ENCODE peak calls at places on chromosomes 11 and 22, in seven cellular contexts. D is lower lobe of right lung, G is psoas muscle, B is OCI-LY7, Y is left ventricle myocardium inferior, Z is HCT116, X is adrenal gland. L is an unnamed sample. For H3K4me1, the result is how much of the 10 kb centered on the place peaks cover.

GRCh38 chr22:44623771-44624510 is 78.1 kb upstream of the PRR5 start:
- DNase-seq in D (peak), G (no peak), B (peak), Y (no peak), Z (no peak), X (no peak), L (no peak)

GRCh38 chr22:21593406-21594232 is 26.1 kb downstream of the UBE2L3 start:
- DNase-seq in D (no peak), G (no peak), B (no peak), Y (peak), Z (no peak), X (no peak), L (no peak)

GRCh38 chr11:47857485-47858168 is 9.5 kb upstream of the NUP160 start:
- DNase-seq in D (no peak), G (no peak), B (peak), Y (no peak), Z (no peak), X (no peak), L (no peak)

GRCh38 chr11:19714387-19715363 is 2.0 kb downstream of the NAV2 start:
- DNase-seq in D (peak), G (peak), B (no peak), Y (peak), Z (no peak), X (peak), L (no peak)

GRCh38 chr22:44166877-44167276 is 13.8 kb upstream of the PARVG start:
- DNase-seq in D (no peak), G (no peak), B (no peak), Y (no peak), Z (no peak), X (no peak), L (no peak)

GRCh38 chr11:112277937-112278336 is 17.3 kb upstream of the PLET1 start:
- DNase-seq in D (no peak), G (no peak), B (no peak), Y (no peak), Z (no peak), X (no peak), L (peak)

GRCh38 chr22:39152024-39152510 is 413 bp downstream of the CBX7 start:
- DNase-seq in D (no peak), G (no peak), B (no peak), Y (no peak), Z (no peak), X (no peak), L (no peak)

GRCh38 chr22:44213489-44214043 is 32.8 kb downstream of the PARVG start:
- DNase-seq in D (no peak), G (no peak), B (no peak), Y (no peak), Z (no peak), X (no peak), L (no peak)

GRCh38 chr11:335779-336665 is 15.4 kb upstream of the IFITM3 start:
- DNase-seq in D (no peak), G (no peak), B (peak), Y (no peak), Z (no peak), X (peak), L (no peak)

GRCh38 chr11:101215069-101215468 is 85.5 kb upstream of the PGR start:
- DNase-seq in D (no peak), G (no peak), B (no peak), Y (no peak), Z (no peak), X (no peak), L (peak)

GRCh38 chr22:36323182-36323854 is 64.4 kb downstream of the MYH9 start:
- DNase-seq in D (peak), G (peak), B (no peak), Y (peak), Z (no peak), X (peak), L (no peak)

GRCh38 chr11:70517996-70518907 is 119.9 kb downstream of the CTTN start:
- DNase-seq in D (no peak), G (peak), B (no peak), Y (no peak), Z (no peak), X (no peak), L (peak)

GRCh38 chr11:75480890-75481190 is 44.9 kb downstream of the GDPD5 start:
- DNase-seq in D (no peak), G (no peak), B (no peak), Y (no peak), Z (no peak), X (no peak), L (no peak)
- H3K4me1 ChIP-seq in D (under half), G (under half), B (under half), Y (half or more), Z (under half), X (under half), L (under half)

GRCh38 chr11:121450424-121450823 is 1.7 kb upstream of the SORL1 start:
- DNase-seq in D (no peak), G (no peak), B (no peak), Y (no peak), Z (no peak), X (no peak), L (no peak)

GRCh38 chr11:121449626-121450025 is 2.5 kb upstream of the SORL1 start:
- DNase-seq in D (no peak), G (no peak), B (no peak), Y (no peak), Z (no peak), X (no peak), L (no peak)

GRCh38 chr11:121448431-121448941 is 3.6 kb upstream of the SORL1 start:
- DNase-seq in D (no peak), G (no peak), B (peak), Y (no peak), Z (no peak), X (no peak), L (no peak)

GRCh38 chr11:121451178-121451981 is 734 bp upstream of the SORL1 start:
- DNase-seq in D (no peak), G (no peak), B (peak), Y (no peak), Z (no peak), X (no peak), L (peak)

DNA sequence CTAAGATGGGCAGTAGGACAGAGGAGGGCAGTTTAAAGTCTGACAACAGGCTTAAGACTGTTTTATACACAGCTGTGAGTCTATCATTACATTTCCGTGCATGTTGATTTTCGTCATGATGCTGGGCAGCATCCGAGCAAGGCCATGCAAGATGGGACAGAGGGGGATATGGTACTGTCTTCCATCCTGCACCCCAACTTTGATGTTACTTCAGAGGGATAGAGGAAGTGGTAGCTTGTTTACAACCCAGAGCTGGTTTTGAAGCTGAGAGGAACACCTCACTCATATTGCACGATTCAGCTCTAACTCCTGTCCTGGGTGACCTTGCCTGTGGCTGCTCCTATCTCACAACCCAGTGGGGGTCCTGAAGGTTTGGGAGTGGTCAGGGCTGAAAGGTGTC is 3.0 kb upstream of the SORL1 start:
- DNase-seq in D (no peak), G (no peak), B (peak), Y (no peak), Z (no peak), X (no peak), L (no peak)
- H3K4me1 ChIP-seq in D (under half), G (under half), B (half or more), Y (under half), Z (under half), X (under half), L (under half)

GRCh38 chr11:96256213-96256580 is 86.8 kb downstream of the MAML2 start:
- DNase-seq in D (no peak), G (no peak), B (no peak), Y (no peak), Z (no peak), X (no peak), L (no peak)
- H3K4me1 ChIP-seq in D (half or more), G (under half), B (half or more), Y (half or more), Z (under half), X (half or more), L (under half)

GRCh38 chr11:33303541-33303940 is 46.4 kb downstream of the HIPK3 start:
- DNase-seq in D (no peak), G (no peak), B (no peak), Y (no peak), Z (no peak), X (no peak), L (no peak)
- H3K4me1 ChIP-seq in D (under half), G (under half), B (under half), Y (half or more), Z (under half), X (under half), L (under half)

DNA sequence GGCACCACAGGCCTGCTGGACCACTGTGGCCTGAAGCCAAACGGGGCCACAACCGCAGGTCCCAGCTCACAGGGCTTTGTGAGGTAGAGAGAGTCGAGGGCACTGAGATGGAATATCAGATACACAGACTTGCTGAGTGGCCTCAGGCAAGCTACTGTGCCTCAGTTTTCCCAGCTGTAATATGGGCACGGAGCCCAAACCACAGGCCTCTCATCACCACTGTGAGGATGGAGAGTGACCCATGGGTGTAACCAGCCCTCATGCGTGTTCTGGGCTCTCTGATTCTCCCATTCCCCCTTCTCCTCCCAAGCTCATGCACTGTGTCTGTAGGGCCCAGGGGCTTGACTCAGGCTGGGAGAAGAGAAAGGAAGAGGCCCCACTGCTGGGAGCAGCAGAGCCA is 4.2 kb downstream of the UNC93B1 start:
- DNase-seq in D (peak), G (no peak), B (no peak), Y (no peak), Z (no peak), X (no peak), L (no peak)
- H3K4me1 ChIP-seq in D (under half), G (under half), B (half or more), Y (under half), Z (under half), X (under half), L (under half)

GRCh38 chr11:65826972-65827773 is 6.6 kb upstream of the SNX32 start:
- DNase-seq in D (no peak), G (no peak), B (no peak), Y (no peak), Z (no peak), X (no peak), L (no peak)
- H3K4me1 ChIP-seq in D (under half), G (under half), B (under half), Y (under half), Z (under half), X (under half), L (under half)

GRCh38 chr11:109586789-109587188 is 164.8 kb downstream of the C11orf87 start:
- DNase-seq in D (no peak), G (no peak), B (no peak), Y (no peak), Z (no peak), X (no peak), L (no peak)
- H3K4me1 ChIP-seq in D (under half), G (under half), B (under half), Y (under half), Z (under half), X (under half), L (under half)

DNA sequence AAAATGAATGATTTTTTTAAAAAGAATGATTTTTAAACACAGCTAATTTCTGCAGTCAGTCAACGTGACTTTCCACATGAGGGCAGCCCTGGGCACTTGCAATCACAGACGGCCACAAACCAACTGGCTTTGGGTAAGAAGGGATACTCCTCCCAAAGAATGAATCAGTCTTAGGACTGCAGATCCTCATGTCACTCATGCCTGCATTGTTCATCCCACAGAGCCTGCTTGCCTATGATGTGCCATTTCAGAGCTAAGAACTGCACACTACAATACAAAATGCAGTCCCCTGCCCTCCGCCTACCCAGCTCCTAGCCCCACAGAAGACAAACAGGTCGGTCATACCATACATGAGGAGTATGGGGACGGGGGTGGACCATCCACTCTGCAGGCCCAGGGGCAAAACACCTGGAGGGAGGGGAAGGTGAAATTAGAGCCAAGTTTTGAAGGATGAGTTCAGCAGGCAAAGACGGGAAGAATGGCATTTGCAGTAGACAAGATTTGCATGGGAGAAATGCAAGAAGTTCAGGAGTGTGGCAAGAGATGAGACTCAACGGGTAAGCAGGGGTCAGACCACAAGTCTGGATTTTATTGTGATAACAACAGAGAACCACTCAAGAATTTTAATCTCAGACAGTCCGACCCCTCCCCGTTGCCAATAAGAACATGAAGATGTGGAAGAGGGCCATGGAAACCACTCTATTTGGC is 24.7 kb downstream of the PACSIN2 start:
- DNase-seq in D (no peak), G (peak), B (no peak), Y (no peak), Z (no peak), X (peak), L (peak)
- H3K4me1 ChIP-seq in D (half or more), G (under half), B (under half), Y (under half), Z (under half), X (half or more), L (under half)